ENCODE peak calls at places on chromosomes 12 and 14, in eight cellular contexts. Y is activated T-helper 9 cell treated with anti-CD3 and anti-CD28 coated beads, Interleukin-2, amount 50 U/mL, for 16 hours; A is cardiac fibroblast; V is COR-L47; O is T-helper 9 cell; Z is stimulated activated CD4-positive, alpha-beta T cell treated with anti-CD3 and anti-CD28 coated beads, Interleukin-4, amount 100 ng/mL, for 48 hours; G is neural progenitor cell; B is activated CD4-positive, alpha-beta T cell treated with anti-CD3 and anti-CD28 coated beads, Interleukin-2, amount 50 U/mL, for 48 hours. T is an unnamed sample.

GRCh38 chr14:64196026-64196425 is 98.1 kb downstream of the ESR2 start:
- DNase-seq in Y (no peak), B (no peak), V (no peak), Z (no peak), A (no peak), G (no peak), O (no peak), T (no peak)

GRCh38 chr12:132761032-132761910 is at the start of gene ANKLE2:
- DNase-seq in Z (peak; percentile 69), V (peak; percentile 49), A (peak; percentile 84), G (peak; percentile 88), O (peak; percentile 54), Y (peak; percentile 61), B (peak; percentile 73), T (peak; percentile 57)

GRCh38 chr14:24196071-24197061 is 1.1 kb upstream of the TM9SF1 start:
- DNase-seq in Z (no peak), V (no peak), A (peak; percentile 35), G (peak; percentile 43), O (no peak), B (no peak), Y (no peak), T (no peak)

GRCh38 chr12:92300781-92301180 is 155.1 kb upstream of the BTG1 start:
- DNase-seq in O (no peak), Y (no peak), B (no peak), G (no peak), V (no peak), Z (no peak), A (no peak), T (no peak)

GRCh38 chr14:23577004-23577681 is 1.4 kb downstream of the JPH4 start:
- DNase-seq in B (no peak), Z (no peak), O (no peak), A (no peak), Y (no peak), V (no peak), G (peak; percentile 67), T (no peak)

GRCh38 chr12:84270470-84271140 is 642.0 kb downstream of the SLC6A15 start:
- DNase-seq in O (no peak), A (no peak), G (no peak), B (no peak), Z (no peak), Y (no peak), V (no peak), T (no peak)

GRCh38 chr14:32710351-32711102 is 228.2 kb upstream of the NPAS3 start:
- DNase-seq in B (no peak), A (peak; percentile 76), G (peak; percentile 12), O (no peak), V (no peak), Y (no peak), Z (no peak), T (no peak)

GRCh38 chr14:56210570-56210969 is 92.4 kb downstream of the PELI2 start:
- DNase-seq in V (no peak), Y (no peak), G (no peak), O (no peak), Z (no peak), B (no peak), A (no peak), T (no peak)

GRCh38 chr12:75177997-75178396 is 31.6 kb downstream of the KCNC2 start:
- DNase-seq in G (no peak), B (no peak), A (peak; percentile 93), O (no peak), Y (no peak), Z (no peak), V (no peak), T (no peak)

GRCh38 chr14:75292886-75293285 is 14.3 kb downstream of the FOS start:
- DNase-seq in V (no peak), Y (no peak), O (no peak), B (no peak), A (no peak), Z (no peak), G (no peak), T (no peak)

GRCh38 chr12:96986883-96987523 is 79.9 kb downstream of the NEDD1 start:
- DNase-seq in O (no peak), Y (no peak), B (peak; percentile 5), G (peak; percentile 74), V (peak; percentile 68), Z (no peak), A (peak; percentile 55), T (no peak)

GRCh38 chr14:100640481-100641273 is 53.5 kb upstream of the BEGAIN start:
- DNase-seq in O (peak; percentile 57), V (no peak), Y (peak; percentile 45), G (no peak), A (no peak), Z (peak; percentile 67), B (peak; percentile 71), T (peak; percentile 60)

GRCh38 chr12:89469361-89469760 is 55.2 kb downstream of the GALNT4 start:
- DNase-seq in O (no peak), Y (no peak), G (no peak), V (no peak), B (no peak), Z (no peak), A (peak; percentile 71), T (no peak)

GRCh38 chr14:58430156-58430555 is 2.6 kb downstream of the KIAA0586 start:
- DNase-seq in Z (no peak), V (no peak), A (peak; percentile 78), O (no peak), G (no peak), B (no peak), Y (no peak), T (no peak)

GRCh38 chr14:94517248-94517640 is 8.0 kb upstream of the SERPINA12 start:
- DNase-seq in Z (no peak), O (no peak), B (no peak), G (no peak), Y (no peak), V (no peak), A (no peak), T (no peak)

GRCh38 chr12:7642876-7643309 is 22.8 kb downstream of the APOBEC1 start:
- DNase-seq in O (no peak), A (peak; percentile 49), B (no peak), G (peak; percentile 45), Z (peak; percentile 22), V (no peak), Y (no peak), T (peak; percentile 8)

GRCh38 chr14:68451676-68452387 is 341.0 kb downstream of the ZFP36L1 start:
- DNase-seq in Z (no peak), B (no peak), V (no peak), O (no peak), G (no peak), A (peak; percentile 81), Y (no peak), T (no peak)

GRCh38 chr14:90301580-90302181 is 30.1 kb downstream of the NRDE2 start:
- DNase-seq in A (peak; percentile 78), Y (no peak), O (no peak), Z (no peak), B (no peak), G (peak; percentile 15), V (peak; percentile 44), T (no peak)

GRCh38 chr12:49971141-49971540 is 1.6 kb upstream of the AQP6 start:
- DNase-seq in O (no peak), G (no peak), V (no peak), A (no peak), Y (no peak), B (no peak), Z (no peak), T (no peak)

GRCh38 chr14:59013672-59014298 is 174.7 kb upstream of the DAAM1 start:
- DNase-seq in Z (no peak), V (no peak), O (no peak), G (no peak), B (no peak), Y (no peak), A (peak; percentile 85), T (no peak)

GRCh38 chr14:23301969-23302289 is 730 bp downstream of the PPP1R3E start:
- DNase-seq in Z (no peak), G (no peak), A (no peak), V (no peak), B (no peak), O (no peak), Y (no peak), T (no peak)

GRCh38 chr12:98736352-98737326 is 91.5 kb downstream of the APAF1 start:
- DNase-seq in A (no peak), G (peak; percentile 50), Y (no peak), V (peak; percentile 83), Z (no peak), O (no peak), B (no peak), T (no peak)

GRCh38 chr14:30444451-30444850 is 114.5 kb upstream of the G2E3 start:
- DNase-seq in Z (no peak), G (no peak), B (no peak), O (no peak), V (no peak), A (no peak), Y (no peak), T (no peak)

GRCh38 chr12:46983959-46984833 is 95.2 kb upstream of the PCED1B start:
- DNase-seq in Z (no peak), A (peak; percentile 77), O (no peak), B (peak; percentile 17), V (peak; percentile 32), Y (no peak), G (peak; percentile 77), T (peak; percentile 12)

GRCh38 chr12:15599266-15600037 is 189.7 kb downstream of the EPS8 start:
- DNase-seq in V (no peak), A (peak; percentile 92), O (no peak), Z (no peak), Y (no peak), B (no peak), G (no peak), T (no peak)

GRCh38 chr12:64826234-64826633 is 1.8 kb downstream of the TBC1D30 start:
- DNase-seq in G (peak; percentile 90), Z (peak; percentile 49), Y (no peak), O (no peak), B (peak; percentile 60), A (peak; percentile 57), V (peak; percentile 81), T (peak; percentile 27)

GRCh38 chr14:78644824-78645559 is 474.8 kb downstream of the NRXN3 start:
- DNase-seq in G (peak; percentile 20), Y (no peak), V (no peak), O (no peak), B (no peak), Z (no peak), A (no peak), T (no peak)

GRCh38 chr12:127416796-127417195 is 850.2 kb upstream of the TMEM132C start:
- DNase-seq in V (no peak), O (no peak), G (no peak), Z (no peak), Y (no peak), B (no peak), A (peak; percentile 14), T (no peak)

GRCh38 chr12:125773033-125773432 is 707.8 kb downstream of the AACS start:
- DNase-seq in O (no peak), B (peak; percentile 12), V (peak; percentile 8), Y (no peak), Z (peak; percentile 8), A (peak; percentile 5), G (peak; percentile 48), T (no peak)

GRCh38 chr14:72925171-72925759 is 999 bp upstream of the DCAF4 start:
- DNase-seq in Z (no peak), B (no peak), O (no peak), V (no peak), Y (no peak), G (no peak), A (no peak), T (no peak)

GRCh38 chr12:45909041-45909713 is 81.2 kb downstream of the SCAF11 start:
- DNase-seq in O (no peak), Y (no peak), A (no peak), Z (no peak), V (peak; percentile 7), B (no peak), G (no peak), T (no peak)

GRCh38 chr14:58668848-58669480 is 31.2 kb downstream of the DACT1 start:
- DNase-seq in Y (no peak), G (no peak), Z (no peak), O (no peak), A (no peak), B (no peak), V (no peak), T (no peak)

GRCh38 chr14:76204436-76205230 is 52.9 kb downstream of the GPATCH2L start:
- DNase-seq in O (no peak), A (no peak), Z (no peak), V (no peak), Y (no peak), B (no peak), G (no peak), T (no peak)

GRCh38 chr12:4911316-4911994 is 1.8 kb downstream of the KCNA1 start:
- DNase-seq in A (no peak), V (no peak), Y (no peak), B (no peak), G (no peak), Z (no peak), O (no peak), T (no peak)